ENCODE peak calls at places on chromosomes 1 and 21, in five cellular contexts. One of them, this sample, is unnamed.
A peak's percentile ranks its signal among the peaks of the same experiment; 100 is the strongest.

GRCh38 chr1:22652881-22653316 is at the start of gene C1QB:
- DNase-seq in kidney: peak; percentile 81
- DNase-seq in IMR-90: no peak
- DNase-seq in left ventricle myocardium inferior: peak; percentile 59
- DNase-seq in heart left ventricle: peak; percentile 72
- DNase-seq in this sample: peak; percentile 70

GRCh38 chr1:910311-910880 is 13.3 kb upstream of the SAMD11 start:
- DNase-seq in kidney: peak; percentile 80
- DNase-seq in left ventricle myocardium inferior: peak; percentile 12
- DNase-seq in heart left ventricle: peak; percentile 60
- DNase-seq in IMR-90: no peak
- DNase-seq in this sample: peak; percentile 52

GRCh38 chr1:27872802-27873665 is 690 bp downstream of the THEMIS2 start:
- DNase-seq in heart left ventricle: no peak
- DNase-seq in kidney: peak; percentile 69
- DNase-seq in IMR-90: peak; percentile 40
- DNase-seq in left ventricle myocardium inferior: no peak
- DNase-seq in this sample: no peak

GRCh38 chr21:41121785-41122415 is 46.1 kb upstream of the BACE2 start:
- DNase-seq in IMR-90: peak; percentile 63
- DNase-seq in left ventricle myocardium inferior: peak; percentile 79
- DNase-seq in heart left ventricle: peak; percentile 84
- DNase-seq in kidney: peak; percentile 82
- DNase-seq in this sample: peak; percentile 72

GRCh38 chr21:42061866-42062542 is 9.1 kb upstream of the UMODL1 start:
- DNase-seq in kidney: peak; percentile 58
- DNase-seq in left ventricle myocardium inferior: no peak
- DNase-seq in heart left ventricle: no peak
- DNase-seq in IMR-90: no peak
- DNase-seq in this sample: no peak

GRCh38 chr1:203033287-203033686 is 7.0 kb downstream of the PPFIA4 start:
- DNase-seq in IMR-90: no peak
- DNase-seq in kidney: peak; percentile 12
- DNase-seq in heart left ventricle: no peak
- DNase-seq in left ventricle myocardium inferior: no peak
- DNase-seq in this sample: no peak

GRCh38 chr1:200373811-200374231 is 36.0 kb downstream of the ZNF281 start:
- DNase-seq in kidney: no peak
- DNase-seq in IMR-90: no peak
- DNase-seq in heart left ventricle: no peak
- DNase-seq in left ventricle myocardium inferior: no peak
- DNase-seq in this sample: no peak

GRCh38 chr1:176837708-176838107 is 326.8 kb downstream of the ASTN1 start:
- DNase-seq in IMR-90: no peak
- DNase-seq in kidney: no peak
- DNase-seq in left ventricle myocardium inferior: no peak
- DNase-seq in heart left ventricle: no peak
- DNase-seq in this sample: no peak

GRCh38 chr1:158150512-158150911 is 30.2 kb upstream of the CD1D start:
- DNase-seq in heart left ventricle: no peak
- DNase-seq in left ventricle myocardium inferior: no peak
- DNase-seq in kidney: no peak
- DNase-seq in IMR-90: no peak
- DNase-seq in this sample: peak; percentile 12

GRCh38 chr1:209845405-209845725 is 17.6 kb downstream of the UTP25 start:
- DNase-seq in heart left ventricle: no peak
- DNase-seq in IMR-90: no peak
- DNase-seq in kidney: no peak
- DNase-seq in left ventricle myocardium inferior: no peak
- DNase-seq in this sample: no peak
- H3K4me1 ChIP-seq in heart left ventricle: no peaks in the 10 kb centered on the region
- H3K4me1 ChIP-seq in IMR-90: peaks cover 4% of the 10 kb centered on the region
- H3K4me1 ChIP-seq in kidney: no peaks in the 10 kb centered on the region
- H3K4me1 ChIP-seq in left ventricle myocardium inferior: peaks cover 13% of the 10 kb centered on the region
- H3K4me1 ChIP-seq in this sample: no peaks in the 10 kb centered on the region

GRCh38 chr1:77546890-77547289 is 135.6 kb downstream of the ZZZ3 start:
- DNase-seq in left ventricle myocardium inferior: no peak
- DNase-seq in IMR-90: no peak
- DNase-seq in kidney: no peak
- DNase-seq in heart left ventricle: no peak
- DNase-seq in this sample: no peak
- H3K27ac ChIP-seq in left ventricle myocardium inferior: no peak overlapping the region
- H3K27ac ChIP-seq in IMR-90: no peak overlapping the region
- H3K27ac ChIP-seq in kidney: no peak overlapping the region
- H3K27ac ChIP-seq in heart left ventricle: no peak overlapping the region
- H3K27ac ChIP-seq in this sample: no peak overlapping the region

GRCh38 chr1:45111239-45111638 is 95.2 kb downstream of the ZSWIM5 start:
- DNase-seq in IMR-90: no peak
- DNase-seq in kidney: no peak
- DNase-seq in left ventricle myocardium inferior: no peak
- DNase-seq in heart left ventricle: no peak
- DNase-seq in this sample: no peak
- H3K9me3 ChIP-seq in IMR-90: no peaks in the 10 kb centered on the region
- H3K9me3 ChIP-seq in kidney: no peaks in the 10 kb centered on the region
- H3K9me3 ChIP-seq in left ventricle myocardium inferior: peaks cover 9% of the 10 kb centered on the region
- H3K9me3 ChIP-seq in heart left ventricle: no peaks in the 10 kb centered on the region
- H3K9me3 ChIP-seq in this sample: no peaks in the 10 kb centered on the region

DNA sequence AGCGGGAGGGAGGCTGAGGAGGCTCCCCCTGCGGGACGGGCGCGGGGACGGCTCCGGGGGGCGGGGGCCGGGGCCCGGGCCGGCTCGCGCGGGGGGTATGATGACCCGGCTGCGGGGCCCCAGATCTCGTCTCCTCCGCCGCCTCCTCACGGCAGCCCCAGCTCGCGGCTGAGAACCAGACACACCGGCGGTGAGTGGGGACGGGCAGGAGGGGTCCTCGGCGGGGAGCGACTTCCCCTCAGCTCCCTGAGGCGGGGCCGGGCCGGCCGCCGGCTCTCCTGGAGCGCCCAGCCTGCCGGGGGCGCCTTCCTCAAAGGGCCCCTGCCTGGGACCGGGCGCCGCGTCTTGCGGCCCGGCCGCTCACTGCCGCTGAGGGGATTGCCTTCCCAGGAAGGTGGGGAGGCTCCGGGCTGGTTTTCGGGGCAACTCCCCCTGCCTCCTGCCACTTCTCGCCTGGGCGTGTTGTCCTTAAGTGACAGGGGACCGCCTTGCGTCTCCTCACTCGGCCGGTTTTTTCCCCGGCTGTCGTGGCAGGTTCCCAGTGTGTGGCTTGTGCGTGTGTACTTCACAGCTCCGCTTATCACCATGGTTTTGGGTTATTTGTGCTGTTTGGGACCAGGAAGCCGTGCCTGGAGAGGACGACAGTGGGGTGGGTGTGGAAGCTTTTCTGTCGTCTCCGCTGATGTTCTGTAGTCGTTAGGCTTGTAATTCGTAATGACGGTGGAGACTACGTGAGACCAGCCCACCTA is 800 bp downstream of the HIPK1 start:
- DNase-seq in heart left ventricle: peak; percentile 75
- DNase-seq in left ventricle myocardium inferior: peak; percentile 31
- DNase-seq in kidney: peak; percentile 85
- DNase-seq in IMR-90: peak; percentile 17
- DNase-seq in this sample: peak; percentile 59
- H3K4me1 ChIP-seq in heart left ventricle: peaks cover 6% of the 10 kb centered on the region
- H3K4me1 ChIP-seq in left ventricle myocardium inferior: peaks cover 72% of the 10 kb centered on the region
- H3K4me1 ChIP-seq in kidney: peaks cover 7% of the 10 kb centered on the region
- H3K4me1 ChIP-seq in IMR-90: no peaks in the 10 kb centered on the region
- H3K4me1 ChIP-seq in this sample: peaks cover 24% of the 10 kb centered on the region

GRCh38 chr1:167328306-167328705 is 107.6 kb downstream of the POU2F1 start:
- DNase-seq in kidney: no peak
- DNase-seq in IMR-90: no peak
- DNase-seq in left ventricle myocardium inferior: no peak
- DNase-seq in heart left ventricle: no peak
- DNase-seq in this sample: no peak
- H3K27ac ChIP-seq in kidney: no peak overlapping the region
- H3K27ac ChIP-seq in IMR-90: no peak overlapping the region
- H3K27ac ChIP-seq in left ventricle myocardium inferior: no peak overlapping the region
- H3K27ac ChIP-seq in heart left ventricle: no peak overlapping the region
- H3K27ac ChIP-seq in this sample: no peak overlapping the region

This sample was measured in adrenal gland.